ENCODE peak calls at places on chromosomes 4 and X, in eight cellular contexts. P is IMR-90, U is GM12878, X is neural progenitor cell, G is PC-3, B is mammary epithelial cell, H is astrocyte, M is MM.1S. D is an unnamed sample.
A peak's percentile ranks its signal among the peaks of the same experiment; 100 is the strongest.

GRCh38 chrX:40009890-40010289 is 87.9 kb downstream of the BCOR start:
- DNase-seq in P (no peak), B (no peak), G (no peak), U (no peak), M (no peak), H (no peak), X (peak; percentile 28), D (peak; percentile 73)

GRCh38 chr4:113434247-113434587 is 327.3 kb downstream of the CAMK2D start:
- DNase-seq in M (no peak), H (peak; percentile 55), B (no peak), X (no peak), P (peak; percentile 39), U (no peak), G (no peak), D (no peak)

GRCh38 chrX:264634-265455 is 16.3 kb upstream of the PLCXD1 start:
- DNase-seq in P (no peak), M (no peak), B (no peak), G (no peak), X (no peak), H (no peak), U (no peak), D (peak; percentile 35)

GRCh38 chrX:9466711-9467110 is 1.9 kb downstream of the TBL1X start:
- DNase-seq in X (no peak), H (no peak), P (no peak), M (peak; percentile 33), G (peak; percentile 68), B (no peak), U (no peak), D (no peak)

GRCh38 chr4:3073158-3074077 is 920 bp downstream of the HTT-AS start:
- DNase-seq in U (no peak), B (no peak), P (no peak), G (no peak), M (no peak), X (peak; percentile 59), H (no peak), D (peak; percentile 76)

GRCh38 chr4:26197018-26197779 is 123.6 kb upstream of the RBPJ start:
- DNase-seq in P (peak; percentile 97), M (no peak), H (peak; percentile 98), U (peak; percentile 89), B (peak; percentile 96), G (peak; percentile 96), X (no peak), D (peak; percentile 90)

GRCh38 chr4:112523008-112523440 is 7.0 kb upstream of the NEUROG2 start:
- DNase-seq in M (peak; percentile 85), U (no peak), B (peak; percentile 29), G (no peak), H (peak; percentile 24), P (peak; percentile 66), X (peak; percentile 85), D (peak; percentile 87)

GRCh38 chr4:40199179-40199670 is 2.4 kb downstream of the RHOH start:
- DNase-seq in X (no peak), B (no peak), G (no peak), H (no peak), U (no peak), P (no peak), M (peak; percentile 57), D (no peak)

GRCh38 chr4:104763554-104764210 is 269.0 kb upstream of the CXXC4 start:
- DNase-seq in H (no peak), X (no peak), B (no peak), P (no peak), U (no peak), G (no peak), M (no peak), D (no peak)

GRCh38 chrX:124033821-124034220 is 72.3 kb downstream of the STAG2 start:
- DNase-seq in H (peak; percentile 45), P (peak; percentile 61), U (no peak), B (peak; percentile 39), M (no peak), G (peak; percentile 68), X (no peak), D (no peak)

DNA sequence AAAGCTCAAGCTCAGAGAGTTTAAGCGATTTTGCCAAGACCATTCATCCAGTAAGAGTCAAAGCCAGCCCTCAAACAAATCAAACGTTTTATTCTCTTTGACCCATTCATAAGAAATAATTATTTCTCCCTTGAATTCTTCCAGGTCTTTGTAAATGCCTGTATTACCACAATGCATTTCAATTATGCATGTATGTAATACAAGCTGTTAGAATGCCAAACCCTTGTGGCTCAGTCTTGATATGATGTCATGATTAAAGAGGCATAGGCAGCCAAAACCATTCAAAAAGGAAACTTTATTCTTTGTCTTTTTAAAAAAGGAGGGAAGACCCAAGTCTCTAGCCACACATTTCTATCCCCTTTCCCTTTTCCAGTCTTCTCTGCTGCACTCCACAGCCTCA is 56.5 kb upstream of the PGM2 start:
- DNase-seq in H (peak; percentile 89), X (no peak), M (no peak), B (no peak), G (no peak), U (no peak), P (peak; percentile 39), D (peak; percentile 62)
- H3K9me3 ChIP-seq in H (no peaks in the 10 kb centered on the region), X (no peaks in the 10 kb centered on the region), M (no peaks in the 10 kb centered on the region), B (no peaks in the 10 kb centered on the region), G (no peaks in the 10 kb centered on the region), U (no peaks in the 10 kb centered on the region), P (no peaks in the 10 kb centered on the region), D (no peaks in the 10 kb centered on the region)

GRCh38 chrX:150255441-150256296 is 107.4 kb upstream of the MAMLD1 start:
- DNase-seq in X (no peak), B (no peak), M (no peak), G (no peak), H (no peak), P (no peak), U (no peak), D (no peak)

GRCh38 chrX:150253946-150254615 is 109.0 kb upstream of the MAMLD1 start:
- DNase-seq in H (no peak), P (no peak), M (no peak), U (no peak), B (no peak), G (no peak), X (no peak), D (no peak)

GRCh38 chrX:150256297-150256650 is 106.8 kb upstream of the MAMLD1 start:
- DNase-seq in P (no peak), G (no peak), X (no peak), U (no peak), M (no peak), H (no peak), B (no peak), D (no peak)

GRCh38 chrX:150257348-150258175 is 105.6 kb upstream of the MAMLD1 start:
- DNase-seq in X (no peak), H (no peak), G (no peak), B (no peak), P (no peak), U (no peak), M (no peak), D (no peak)

DNA sequence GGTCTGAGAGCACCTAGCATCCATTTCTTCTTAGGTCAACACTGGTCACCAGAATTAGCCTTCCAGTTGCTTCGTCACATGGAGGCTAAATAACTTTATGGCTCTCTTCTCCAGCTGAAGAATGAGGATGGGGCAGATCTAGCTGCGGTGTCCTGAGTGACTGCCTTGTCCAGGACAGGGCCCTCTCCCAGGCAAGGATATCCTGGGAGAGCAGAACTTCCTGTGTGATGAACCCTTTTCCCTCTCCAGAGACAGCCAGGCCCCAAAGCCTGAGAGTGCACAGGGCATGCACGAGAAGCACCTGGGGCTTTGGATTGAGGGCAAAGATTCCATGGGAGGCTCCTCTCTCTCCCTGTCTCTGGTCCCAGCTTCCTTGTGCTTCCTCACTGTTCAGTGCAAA is 108.2 kb upstream of the MAMLD1 start:
- DNase-seq in G (no peak), M (no peak), X (no peak), B (no peak), H (no peak), U (no peak), P (no peak), D (no peak)
- H3K27me3 ChIP-seq in G (no peaks in the 10 kb centered on the region), M (no peaks in the 10 kb centered on the region), X (no peaks in the 10 kb centered on the region), B (no peaks in the 10 kb centered on the region), H (no peaks in the 10 kb centered on the region), U (no peaks in the 10 kb centered on the region), P (no peaks in the 10 kb centered on the region), D (no peaks in the 10 kb centered on the region)

DNA sequence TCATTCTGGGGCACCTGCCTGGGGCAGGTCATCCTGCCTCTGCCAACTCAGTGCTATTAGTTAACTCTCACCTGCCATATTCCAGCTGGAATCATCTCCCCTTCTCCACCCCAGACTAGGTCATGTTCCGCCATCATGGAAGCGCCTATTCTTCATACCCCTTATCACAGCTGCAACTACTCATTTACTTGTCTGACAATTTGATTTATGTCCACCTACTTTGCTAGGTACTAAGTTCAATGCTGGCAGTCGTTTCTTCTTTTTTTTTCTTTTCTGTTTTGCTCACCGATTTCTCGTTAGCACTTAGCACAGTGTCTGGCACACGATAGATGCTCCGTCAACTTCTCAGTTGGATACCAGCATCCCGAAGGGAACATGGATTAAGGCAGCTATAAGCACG is 1.1 kb upstream of the FMR1 start:
- DNase-seq in X (no peak), M (no peak), U (no peak), G (no peak), B (no peak), H (no peak), P (no peak), D (no peak)
- H2AFZ ChIP-seq in X (no peak overlapping the region), M (no peak overlapping the region), U (no peak overlapping the region), G (no peak overlapping the region), B (no peak overlapping the region), H (no peak overlapping the region), P (no peak overlapping the region), D (peak overlapping the region; percentile 89)

GRCh38 chrX:155949098-155949497 is 48.4 kb upstream of the IL9R start:
- DNase-seq in G (no peak), X (no peak), H (no peak), M (no peak), B (peak; percentile 72), U (no peak), P (no peak), D (no peak)
- H3K9me3 ChIP-seq in G (no peaks in the 10 kb centered on the region), X (peaks cover 11% of the 10 kb centered on the region), H (peaks cover 3% of the 10 kb centered on the region), M (no peaks in the 10 kb centered on the region), B (peaks cover 5% of the 10 kb centered on the region), U (no peaks in the 10 kb centered on the region), P (no peaks in the 10 kb centered on the region), D (no peaks in the 10 kb centered on the region)

DNA sequence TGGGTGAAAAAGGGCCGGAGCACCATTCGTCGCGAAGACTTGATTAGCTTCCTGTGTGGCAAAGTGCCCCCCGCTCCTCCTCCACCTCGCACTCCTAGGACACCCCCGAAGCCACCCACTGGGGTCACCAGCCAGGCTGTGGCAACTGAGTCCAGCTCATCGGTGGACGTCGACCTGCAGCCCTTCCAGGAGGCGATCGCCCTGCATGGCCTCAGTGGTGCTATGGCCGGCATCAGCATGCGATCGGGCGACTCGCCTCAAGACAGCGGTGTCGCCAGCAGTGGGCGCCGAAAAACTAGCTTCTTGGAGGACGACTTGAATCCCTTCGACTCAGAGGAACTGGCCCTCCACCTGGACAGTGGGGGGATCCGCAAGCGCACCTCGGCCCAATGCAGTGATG is 126.8 kb upstream of the CXorf66 start:
- DNase-seq in X (no peak), P (no peak), B (no peak), M (no peak), G (no peak), H (no peak), U (no peak), D (no peak)
- H3K27me3 ChIP-seq in X (no peaks in the 10 kb centered on the region), P (peaks cover 5% of the 10 kb centered on the region), B (peaks cover 12% of the 10 kb centered on the region), M (no peaks in the 10 kb centered on the region), G (peaks cover 56% of the 10 kb centered on the region), H (peaks cover 9% of the 10 kb centered on the region), U (peaks cover 3% of the 10 kb centered on the region), D (peaks cover 4% of the 10 kb centered on the region)

GRCh38 chr4:38868055-38868965 is 704 bp downstream of the FAM114A1 start:
- DNase-seq in P (peak; percentile 60), G (no peak), X (peak; percentile 12), U (no peak), H (no peak), M (no peak), B (peak; percentile 23), D (peak; percentile 64)
- H2AFZ ChIP-seq in P (peak overlapping the region; percentile 88), G (peak overlapping the region; percentile 71), X (peak overlapping the region; percentile 74), U (peak overlapping the region; percentile 84), H (no peak overlapping the region), M (peak overlapping the region; percentile 89), B (peak overlapping the region; percentile 96), D (peak overlapping the region; percentile 40)

GRCh38 chrX:55220119-55220794 is at the start of gene PAGE5:
- DNase-seq in B (no peak), X (no peak), P (no peak), G (no peak), M (peak; percentile 18), U (no peak), H (no peak), D (no peak)
- H3K9me3 ChIP-seq in B (no peaks in the 10 kb centered on the region), X (peaks cover 38% of the 10 kb centered on the region), P (no peaks in the 10 kb centered on the region), G (no peaks in the 10 kb centered on the region), M (no peaks in the 10 kb centered on the region), U (no peaks in the 10 kb centered on the region), H (no peaks in the 10 kb centered on the region), D (no peaks in the 10 kb centered on the region)